ENCODE peak calls at places on chromosome 2, in four cellular contexts. X, G, Y and A are unnamed samples.

GRCh38 chr2:68317971-68318685 is 1.6 kb downstream of the CNRIP1 start:
- DNase-seq in Y (no peak), G (no peak), X (no peak), A (no peak)

GRCh38 chr2:45962522-45962921 is 311.0 kb downstream of the PRKCE start:
- DNase-seq in X (no peak), G (no peak), Y (peak; percentile 36), A (no peak)

GRCh38 chr2:37415128-37415817 is 70.8 kb downstream of the QPCT start:
- DNase-seq in X (no peak), Y (no peak), G (no peak), A (peak; percentile 70)

GRCh38 chr2:241617431-241618154 is 19.4 kb downstream of the THAP4 start:
- DNase-seq in G (no peak), Y (no peak), X (no peak), A (peak; percentile 28)

GRCh38 chr2:27581417-27582128 is 1.3 kb upstream of the ZNF512 start:
- DNase-seq in X (no peak), G (no peak), Y (no peak), A (no peak)

GRCh38 chr2:168336786-168337388 is 89.5 kb upstream of the STK39 start:
- DNase-seq in G (no peak), X (no peak), Y (peak; percentile 27), A (peak; percentile 35)

GRCh38 chr2:17539993-17540812 is at the start of gene VSNL1:
- DNase-seq in G (peak; percentile 90), X (no peak), Y (peak; percentile 78), A (peak; percentile 61)

GRCh38 chr2:177403822-177404221 is 11.2 kb downstream of the AGPS start:
- DNase-seq in G (no peak), X (no peak), Y (no peak), A (no peak)

GRCh38 chr2:168814939-168815907 is 12.8 kb downstream of the NOSTRIN start:
- DNase-seq in G (no peak), Y (no peak), X (no peak), A (no peak)

GRCh38 chr2:238698451-238699306 is 149.2 kb upstream of the TWIST2 start:
- DNase-seq in X (no peak), G (no peak), Y (peak; percentile 11), A (no peak)